ENCODE peak calls at places on chromosome 5, in eight cellular contexts. One of them, this sample, is unnamed. For H3K4me1, the result is how much of the 10 kb centered on the place peaks cover.

GRCh38 chr5:38307845-38308244 is 49.5 kb downstream of the EGFLAM start:
- DNase-seq in colonic mucosa: no peak
- DNase-seq in heart left ventricle: no peak
- DNase-seq in pancreas: no peak
- DNase-seq in neuronal stem cell: no peak
- DNase-seq in RWPE2: no peak
- DNase-seq in heart right ventricle: no peak
- DNase-seq in body of pancreas: no peak
- DNase-seq in this sample: no peak

GRCh38 chr5:87605663-87606062 is 192.9 kb upstream of the CCNH start:
- DNase-seq in colonic mucosa: no peak
- DNase-seq in heart left ventricle: no peak
- DNase-seq in pancreas: no peak
- DNase-seq in neuronal stem cell: no peak
- DNase-seq in RWPE2: no peak
- DNase-seq in heart right ventricle: no peak
- DNase-seq in body of pancreas: no peak
- DNase-seq in this sample: no peak

GRCh38 chr5:72523960-72524582 is 16.9 kb upstream of the ZNF366 start:
- DNase-seq in colonic mucosa: no peak
- DNase-seq in heart left ventricle: no peak
- DNase-seq in pancreas: no peak
- DNase-seq in neuronal stem cell: no peak
- DNase-seq in RWPE2: no peak
- DNase-seq in heart right ventricle: no peak
- DNase-seq in body of pancreas: no peak
- DNase-seq in this sample: no peak

GRCh38 chr5:91641730-91642350 is 258.7 kb upstream of the ARRDC3 start:
- DNase-seq in colonic mucosa: no peak
- DNase-seq in heart left ventricle: no peak
- DNase-seq in pancreas: no peak
- DNase-seq in neuronal stem cell: peak
- DNase-seq in RWPE2: no peak
- DNase-seq in heart right ventricle: no peak
- DNase-seq in body of pancreas: no peak
- DNase-seq in this sample: no peak

GRCh38 chr5:10579537-10580521 is 16.0 kb downstream of the ANKRD33B start:
- DNase-seq in colonic mucosa: no peak
- DNase-seq in heart left ventricle: no peak
- DNase-seq in pancreas: no peak
- DNase-seq in neuronal stem cell: no peak
- DNase-seq in RWPE2: no peak
- DNase-seq in heart right ventricle: no peak
- DNase-seq in body of pancreas: no peak
- DNase-seq in this sample: peak

GRCh38 chr5:96067902-96068614 is 106.4 kb upstream of the ELL2 start:
- DNase-seq in colonic mucosa: peak
- DNase-seq in heart left ventricle: no peak
- DNase-seq in pancreas: no peak
- DNase-seq in neuronal stem cell: no peak
- DNase-seq in RWPE2: peak
- DNase-seq in heart right ventricle: no peak
- DNase-seq in body of pancreas: no peak
- DNase-seq in this sample: no peak

GRCh38 chr5:128455861-128456361 is 82.1 kb downstream of the FBN2 start:
- DNase-seq in colonic mucosa: no peak
- DNase-seq in heart left ventricle: no peak
- DNase-seq in pancreas: no peak
- DNase-seq in neuronal stem cell: peak
- DNase-seq in RWPE2: no peak
- DNase-seq in heart right ventricle: no peak
- DNase-seq in body of pancreas: no peak
- DNase-seq in this sample: no peak

GRCh38 chr5:79842006-79842881 is 148.8 kb downstream of the MTX3 start:
- DNase-seq in colonic mucosa: no peak
- DNase-seq in heart left ventricle: no peak
- DNase-seq in pancreas: no peak
- DNase-seq in neuronal stem cell: no peak
- DNase-seq in RWPE2: no peak
- DNase-seq in heart right ventricle: no peak
- DNase-seq in body of pancreas: no peak
- DNase-seq in this sample: peak

GRCh38 chr5:93402451-93402850 is 178.6 kb downstream of the NR2F1-AS1 start:
- DNase-seq in colonic mucosa: no peak
- DNase-seq in heart left ventricle: no peak
- DNase-seq in pancreas: no peak
- DNase-seq in neuronal stem cell: no peak
- DNase-seq in RWPE2: no peak
- DNase-seq in heart right ventricle: no peak
- DNase-seq in body of pancreas: no peak
- DNase-seq in this sample: no peak

GRCh38 chr5:146051678-146052077 is 53.7 kb downstream of the PLAC8L1 start:
- DNase-seq in colonic mucosa: no peak
- DNase-seq in heart left ventricle: no peak
- DNase-seq in pancreas: no peak
- DNase-seq in neuronal stem cell: no peak
- DNase-seq in RWPE2: no peak
- DNase-seq in heart right ventricle: no peak
- DNase-seq in body of pancreas: no peak
- DNase-seq in this sample: no peak

GRCh38 chr5:150209020-150209635 is 19.3 kb downstream of the SLC6A7 start:
- DNase-seq in colonic mucosa: peak
- DNase-seq in heart left ventricle: no peak
- DNase-seq in pancreas: no peak
- DNase-seq in neuronal stem cell: no peak
- DNase-seq in RWPE2: no peak
- DNase-seq in heart right ventricle: no peak
- DNase-seq in body of pancreas: peak
- DNase-seq in this sample: no peak

GRCh38 chr5:65020492-65020891 is 251.8 kb downstream of the CWC27 start:
- DNase-seq in colonic mucosa: no peak
- DNase-seq in heart left ventricle: no peak
- DNase-seq in pancreas: no peak
- DNase-seq in neuronal stem cell: no peak
- DNase-seq in RWPE2: no peak
- DNase-seq in heart right ventricle: no peak
- DNase-seq in body of pancreas: no peak
- DNase-seq in this sample: no peak

GRCh38 chr5:172886974-172887491 is 53.0 kb downstream of the ERGIC1 start:
- DNase-seq in colonic mucosa: no peak
- DNase-seq in heart left ventricle: peak
- DNase-seq in pancreas: no peak
- DNase-seq in neuronal stem cell: no peak
- DNase-seq in RWPE2: peak
- DNase-seq in heart right ventricle: peak
- DNase-seq in body of pancreas: peak
- DNase-seq in this sample: peak

GRCh38 chr5:87876616-87877015 is 392.0 kb downstream of the TMEM161B start:
- DNase-seq in colonic mucosa: no peak
- DNase-seq in heart left ventricle: no peak
- DNase-seq in pancreas: no peak
- DNase-seq in neuronal stem cell: no peak
- DNase-seq in RWPE2: no peak
- DNase-seq in heart right ventricle: no peak
- DNase-seq in body of pancreas: no peak
- DNase-seq in this sample: no peak

GRCh38 chr5:101390317-101390908 is 487.3 kb upstream of the ST8SIA4 start:
- DNase-seq in colonic mucosa: peak
- DNase-seq in heart left ventricle: no peak
- DNase-seq in pancreas: no peak
- DNase-seq in neuronal stem cell: peak
- DNase-seq in RWPE2: no peak
- DNase-seq in heart right ventricle: peak
- DNase-seq in body of pancreas: no peak
- DNase-seq in this sample: no peak

DNA sequence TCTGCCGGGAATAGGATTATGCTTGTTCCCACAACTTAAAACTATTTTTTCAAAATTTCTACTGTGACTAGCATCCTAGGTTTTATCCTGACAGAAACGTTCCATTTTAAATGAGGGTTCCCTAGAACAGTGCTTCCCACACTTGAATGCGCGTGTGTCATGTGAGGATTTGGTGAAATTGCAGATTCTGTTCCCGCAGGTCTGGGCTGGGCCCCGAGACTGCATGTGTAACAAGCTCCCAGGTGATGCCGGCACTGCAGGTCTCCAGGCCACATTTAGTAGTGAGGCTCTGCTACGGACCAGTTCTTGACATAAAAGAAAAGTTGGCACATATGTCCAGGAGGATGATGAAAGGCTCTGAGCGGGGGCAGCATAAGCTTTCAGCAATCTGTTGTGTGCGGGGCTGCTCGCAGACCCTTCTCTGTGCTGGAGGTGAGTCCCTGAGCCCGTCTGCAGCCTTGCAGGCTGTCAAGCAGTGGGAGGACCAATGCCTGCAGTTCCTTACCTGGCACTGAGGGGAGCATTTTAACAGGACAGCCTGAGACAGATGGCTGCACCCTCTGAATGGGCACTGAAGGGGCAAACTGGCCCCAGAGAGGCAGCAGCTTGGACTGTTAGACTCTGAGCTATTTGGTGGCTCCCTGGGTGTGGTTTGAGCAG is 24.5 kb downstream of the IQGAP2 start:
- DNase-seq in colonic mucosa: no peak
- DNase-seq in heart left ventricle: no peak
- DNase-seq in pancreas: no peak
- DNase-seq in neuronal stem cell: no peak
- DNase-seq in RWPE2: no peak
- DNase-seq in heart right ventricle: no peak
- DNase-seq in body of pancreas: no peak
- DNase-seq in this sample: no peak
- H3K4me1 ChIP-seq in colonic mucosa: under half
- H3K4me1 ChIP-seq in heart left ventricle: under half
- H3K4me1 ChIP-seq in pancreas: under half
- H3K4me1 ChIP-seq in neuronal stem cell: under half
- H3K4me1 ChIP-seq in RWPE2: under half
- H3K4me1 ChIP-seq in heart right ventricle: under half
- H3K4me1 ChIP-seq in body of pancreas: under half
- H3K4me1 ChIP-seq in this sample: under half

GRCh38 chr5:56670916-56671315 is 144.4 kb upstream of the MAP3K1 start:
- DNase-seq in colonic mucosa: no peak
- DNase-seq in heart left ventricle: no peak
- DNase-seq in pancreas: no peak
- DNase-seq in neuronal stem cell: no peak
- DNase-seq in RWPE2: no peak
- DNase-seq in heart right ventricle: no peak
- DNase-seq in body of pancreas: no peak
- DNase-seq in this sample: no peak

GRCh38 chr5:56666901-56667300 is 148.4 kb upstream of the MAP3K1 start:
- DNase-seq in colonic mucosa: no peak
- DNase-seq in heart left ventricle: peak
- DNase-seq in pancreas: no peak
- DNase-seq in neuronal stem cell: no peak
- DNase-seq in RWPE2: no peak
- DNase-seq in heart right ventricle: no peak
- DNase-seq in body of pancreas: no peak
- DNase-seq in this sample: no peak

GRCh38 chr5:56668996-56669395 is 146.4 kb upstream of the MAP3K1 start:
- DNase-seq in colonic mucosa: no peak
- DNase-seq in heart left ventricle: no peak
- DNase-seq in pancreas: no peak
- DNase-seq in neuronal stem cell: no peak
- DNase-seq in RWPE2: no peak
- DNase-seq in heart right ventricle: no peak
- DNase-seq in body of pancreas: peak
- DNase-seq in this sample: no peak

GRCh38 chr5:56669534-56670483 is 145.5 kb upstream of the MAP3K1 start:
- DNase-seq in colonic mucosa: peak
- DNase-seq in heart left ventricle: peak
- DNase-seq in pancreas: peak
- DNase-seq in neuronal stem cell: no peak
- DNase-seq in RWPE2: no peak
- DNase-seq in heart right ventricle: peak
- DNase-seq in body of pancreas: peak
- DNase-seq in this sample: peak

DNA sequence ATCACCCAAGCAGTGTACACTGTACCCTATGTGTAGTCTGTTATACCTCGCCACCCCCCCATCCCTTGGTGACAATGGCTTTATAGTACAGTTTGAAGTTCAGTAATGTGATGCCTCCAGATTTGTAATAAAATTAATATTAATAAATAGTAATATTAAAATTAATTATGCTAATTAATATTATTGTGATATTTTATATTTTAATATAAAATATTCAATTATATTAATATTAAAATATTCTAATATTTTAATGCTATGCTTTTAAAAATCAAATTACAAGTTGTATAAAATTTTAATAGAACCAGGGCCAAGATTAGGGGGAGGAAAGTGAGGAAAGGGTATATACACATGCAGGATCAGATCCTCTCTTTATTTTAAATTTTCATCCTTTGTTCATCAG is 147.7 kb upstream of the MAP3K1 start:
- DNase-seq in colonic mucosa: no peak
- DNase-seq in heart left ventricle: no peak
- DNase-seq in pancreas: no peak
- DNase-seq in neuronal stem cell: no peak
- DNase-seq in RWPE2: no peak
- DNase-seq in heart right ventricle: no peak
- DNase-seq in body of pancreas: no peak
- DNase-seq in this sample: no peak
- H3K4me1 ChIP-seq in colonic mucosa: under half
- H3K4me1 ChIP-seq in heart left ventricle: under half
- H3K4me1 ChIP-seq in pancreas: under half
- H3K4me1 ChIP-seq in neuronal stem cell: under half
- H3K4me1 ChIP-seq in RWPE2: under half
- H3K4me1 ChIP-seq in heart right ventricle: half or more
- H3K4me1 ChIP-seq in body of pancreas: under half
- H3K4me1 ChIP-seq in this sample: under half

GRCh38 chr5:177430972-177431316 is 4.5 kb downstream of the GRK6 start:
- DNase-seq in colonic mucosa: no peak
- DNase-seq in heart left ventricle: no peak
- DNase-seq in pancreas: no peak
- DNase-seq in neuronal stem cell: no peak
- DNase-seq in RWPE2: no peak
- DNase-seq in heart right ventricle: no peak
- DNase-seq in body of pancreas: no peak
- DNase-seq in this sample: no peak
- H3K4me1 ChIP-seq in colonic mucosa: under half
- H3K4me1 ChIP-seq in heart left ventricle: under half
- H3K4me1 ChIP-seq in pancreas: under half
- H3K4me1 ChIP-seq in neuronal stem cell: under half
- H3K4me1 ChIP-seq in RWPE2: under half
- H3K4me1 ChIP-seq in heart right ventricle: half or more
- H3K4me1 ChIP-seq in body of pancreas: under half
- H3K4me1 ChIP-seq in this sample: under half

GRCh38 chr5:141812512-141812911 is 65.7 kb downstream of the PCDH1 start:
- DNase-seq in colonic mucosa: no peak
- DNase-seq in heart left ventricle: no peak
- DNase-seq in pancreas: no peak
- DNase-seq in neuronal stem cell: no peak
- DNase-seq in RWPE2: no peak
- DNase-seq in heart right ventricle: no peak
- DNase-seq in body of pancreas: no peak
- DNase-seq in this sample: no peak
- H3K4me1 ChIP-seq in colonic mucosa: under half
- H3K4me1 ChIP-seq in heart left ventricle: under half
- H3K4me1 ChIP-seq in pancreas: under half
- H3K4me1 ChIP-seq in neuronal stem cell: under half
- H3K4me1 ChIP-seq in RWPE2: under half
- H3K4me1 ChIP-seq in heart right ventricle: under half
- H3K4me1 ChIP-seq in body of pancreas: under half
- H3K4me1 ChIP-seq in this sample: under half